ENCODE peak calls at places on chromosomes 12 and 14, in five cellular contexts. B, W, G, T and L are unnamed samples.

GRCh38 chr14:38350102-38350501 is 94.2 kb upstream of the CLEC14A start:
- DNase-seq in W (no peak), T (no peak), B (no peak), G (no peak), L (no peak)

GRCh38 chr12:54159549-54159948 is 29.2 kb downstream of the SMUG1 start:
- DNase-seq in W (no peak), B (no peak), T (peak), G (no peak), L (no peak)

GRCh38 chr12:52741378-52742195 is 35.6 kb downstream of the KRT76 start:
- DNase-seq in W (peak), G (peak), B (no peak), T (peak), L (no peak)

GRCh38 chr12:19130224-19131019 is 889 bp downstream of the PLEKHA5 start:
- DNase-seq in W (peak), T (peak), G (peak), B (no peak), L (no peak)

GRCh38 chr14:50015708-50016107 is 100.7 kb downstream of the VCPKMT start:
- DNase-seq in T (no peak), B (no peak), W (no peak), G (no peak), L (no peak)

GRCh38 chr14:22403286-22403685 is 185.7 kb downstream of the DAD1 start:
- DNase-seq in T (no peak), W (no peak), G (no peak), B (no peak), L (no peak)

GRCh38 chr12:20653871-20654270 is 41.3 kb upstream of the SLCO1C1 start:
- DNase-seq in T (no peak), W (no peak), B (no peak), G (no peak), L (no peak)

GRCh38 chr12:114625294-114625851 is 58.6 kb downstream of the TBX3 start:
- DNase-seq in G (peak), T (peak), B (peak), W (no peak), L (no peak)

GRCh38 chr12:94208433-94208921 is 60.1 kb downstream of the PLXNC1 start:
- DNase-seq in G (peak), W (no peak), T (no peak), B (no peak), L (peak)

GRCh38 chr12:42385341-42385841 is 59.4 kb downstream of the PPHLN1 start:
- DNase-seq in W (no peak), B (no peak), T (no peak), G (no peak), L (no peak)

GRCh38 chr12:49041036-49041880 is 19.3 kb downstream of the KMT2D start:
- DNase-seq in B (no peak), T (no peak), G (no peak), W (no peak), L (no peak)

GRCh38 chr14:103594265-103594664 is 31.5 kb downstream of the COA8 start:
- DNase-seq in W (no peak), G (no peak), T (no peak), B (peak), L (no peak)

GRCh38 chr12:38744056-38744455 is 161.3 kb downstream of the CPNE8 start:
- DNase-seq in T (no peak), W (no peak), G (no peak), B (no peak), L (no peak)

GRCh38 chr12:69779928-69780327 is 41.3 kb downstream of the RAB3IP start:
- DNase-seq in T (peak), G (peak), W (no peak), B (no peak), L (no peak)

GRCh38 chr12:47770086-47770726 is 2.8 kb upstream of the SLC48A1 start:
- DNase-seq in B (no peak), W (no peak), T (no peak), G (no peak), L (no peak)

GRCh38 chr14:91084516-91084915 is 24.1 kb upstream of the RPS6KA5 start:
- DNase-seq in W (no peak), G (no peak), B (no peak), T (no peak), L (no peak)

GRCh38 chr12:32508626-32509025 is 109.3 kb downstream of the FGD4 start:
- DNase-seq in W (no peak), G (no peak), B (no peak), T (no peak), L (no peak)

GRCh38 chr14:23154876-23155587 is 28.4 kb downstream of the SLC7A8 start:
- DNase-seq in B (no peak), G (no peak), W (no peak), T (no peak), L (no peak)

GRCh38 chr12:27331927-27332324 is 710 bp upstream of the BMAL2 start:
- DNase-seq in T (peak), B (no peak), W (no peak), G (no peak), L (no peak)

GRCh38 chr12:114311966-114312365 is 94.0 kb downstream of the TBX5 start:
- DNase-seq in G (no peak), B (no peak), T (no peak), W (no peak), L (no peak)

GRCh38 chr14:100292301-100292775 is 13.9 kb downstream of the SLC25A29 start:
- DNase-seq in G (no peak), T (no peak), W (no peak), B (no peak), L (no peak)

GRCh38 chr14:54893151-54893760 is 9.4 kb downstream of the GCH1 start:
- DNase-seq in T (peak), W (no peak), G (no peak), B (peak), L (no peak)